ENCODE peak calls at places on chromosome 3, in seven cellular contexts. Z is CD8-positive, alpha-beta memory T cell; L is fibroblast of lung; Q is neuronal stem cell; J is aorta; M is IMR-90; A is pancreas. X is an unnamed sample.

GRCh38 chr3:107221856-107222255 is 155.4 kb upstream of the CCDC54 start:
- DNase-seq in Z (no peak), L (no peak), Q (no peak), J (no peak), M (peak; percentile 65), A (no peak), X (no peak)

GRCh38 chr3:66414846-66415245 is 86.0 kb downstream of the LRIG1 start:
- DNase-seq in Z (no peak), L (no peak), Q (no peak), J (no peak), M (no peak), A (no peak), X (no peak)

GRCh38 chr3:179289295-179289694 is 33.5 kb upstream of the ZNF639 start:
- DNase-seq in Z (no peak), L (no peak), Q (no peak), J (no peak), M (no peak), A (no peak), X (no peak)

GRCh38 chr3:190696777-190697501 is 165.6 kb downstream of the GMNC start:
- DNase-seq in Z (no peak), L (peak; percentile 63), Q (peak; percentile 12), J (no peak), M (peak; percentile 40), A (no peak), X (no peak)

GRCh38 chr3:138012526-138012925 is 2.6 kb downstream of the CLDN18 start:
- DNase-seq in Z (no peak), L (no peak), Q (no peak), J (no peak), M (no peak), A (no peak), X (no peak)

GRCh38 chr3:134473868-134474546 is 11.8 kb downstream of the ANAPC13 start:
- DNase-seq in Z (peak; percentile 66), L (peak; percentile 80), Q (peak; percentile 90), J (peak; percentile 69), M (peak; percentile 87), A (peak; percentile 60), X (peak; percentile 87)

GRCh38 chr3:36991923-36992805 is 767 bp downstream of the EPM2AIP1 start:
- DNase-seq in Z (no peak), L (peak; percentile 69), Q (no peak), J (no peak), M (peak; percentile 74), A (no peak), X (peak; percentile 30)

GRCh38 chr3:30201715-30202114 is 404.7 kb upstream of the TGFBR2 start:
- DNase-seq in Z (no peak), L (peak; percentile 28), Q (no peak), J (no peak), M (peak; percentile 34), A (no peak), X (no peak)

GRCh38 chr3:12716605-12717121 is 42.4 kb downstream of the TMEM40 start:
- DNase-seq in Z (no peak), L (peak; percentile 63), Q (no peak), J (no peak), M (peak; percentile 62), A (no peak), X (no peak)

GRCh38 chr3:197007296-197007940 is 22.2 kb downstream of the MELTF start:
- DNase-seq in Z (no peak), L (no peak), Q (no peak), J (peak; percentile 36), M (no peak), A (no peak), X (no peak)

GRCh38 chr3:119681279-119681678 is 4.1 kb upstream of the COX17 start:
- DNase-seq in Z (no peak), L (peak; percentile 60), Q (no peak), J (no peak), M (peak; percentile 58), A (no peak), X (no peak)

GRCh38 chr3:101513419-101513986 is 491 bp upstream of the SENP7 start:
- DNase-seq in Z (no peak), L (no peak), Q (no peak), J (no peak), M (no peak), A (no peak), X (no peak)

GRCh38 chr3:39362177-39362576 is 21.0 kb upstream of the SLC25A38 start:
- DNase-seq in Z (no peak), L (no peak), Q (no peak), J (no peak), M (no peak), A (no peak), X (no peak)

GRCh38 chr3:120274739-120275167 is 10.3 kb downstream of the GPR156 start:
- DNase-seq in Z (no peak), L (peak; percentile 43), Q (no peak), J (peak; percentile 50), M (peak; percentile 25), A (no peak), X (no peak)

GRCh38 chr3:16604433-16604832 is 790 bp downstream of the DAZL start:
- DNase-seq in Z (no peak), L (no peak), Q (no peak), J (no peak), M (no peak), A (no peak), X (no peak)

GRCh38 chr3:67349551-67350174 is 304.7 kb downstream of the SUCLG2 start:
- DNase-seq in Z (no peak), L (peak; percentile 30), Q (no peak), J (no peak), M (peak; percentile 15), A (no peak), X (no peak)

GRCh38 chr3:32280262-32280910 is 41.9 kb downstream of the CMTM8 start:
- DNase-seq in Z (no peak), L (no peak), Q (no peak), J (no peak), M (no peak), A (no peak), X (no peak)

GRCh38 chr3:28053759-28054158 is 187.7 kb upstream of the CMC1 start:
- DNase-seq in Z (no peak), L (peak; percentile 25), Q (no peak), J (no peak), M (peak; percentile 40), A (no peak), X (no peak)

GRCh38 chr3:54531741-54532140 is 396.1 kb downstream of the LRTM1 start:
- DNase-seq in Z (no peak), L (no peak), Q (no peak), J (no peak), M (no peak), A (no peak), X (no peak)

DNA sequence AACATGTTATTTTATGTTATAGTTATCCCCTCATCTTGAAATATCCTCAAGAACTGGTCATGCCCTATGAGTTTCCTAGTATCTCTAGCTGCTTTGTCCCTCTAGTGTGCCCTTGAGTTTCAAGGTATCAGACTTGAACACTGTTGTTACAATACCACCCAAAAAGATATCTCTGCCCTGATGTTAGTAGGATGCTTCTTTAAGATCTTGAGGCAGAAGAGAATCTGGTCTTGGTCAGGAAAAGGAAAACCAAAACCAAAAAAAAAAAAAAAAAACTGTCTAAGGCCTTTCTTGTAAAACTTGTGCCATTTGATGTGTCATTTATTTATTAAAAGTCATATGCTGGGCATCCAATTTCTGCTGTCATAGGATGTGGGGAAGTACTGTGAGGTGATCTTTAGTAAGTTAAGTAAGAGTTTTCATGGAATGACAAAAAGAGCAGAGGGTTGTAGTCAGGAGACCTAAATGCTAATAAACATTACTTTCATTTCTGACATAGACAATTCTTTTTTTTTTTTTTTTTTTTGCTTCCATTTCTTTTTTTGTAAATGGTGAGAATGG is 229.7 kb downstream of the NECTIN3 start:
- DNase-seq in Z (no peak), L (no peak), Q (no peak), J (no peak), M (peak; percentile 10), A (no peak), X (no peak)
- H3K4me3 ChIP-seq in Z (no peak overlapping the region), L (no peak overlapping the region), Q (no peak overlapping the region), J (no peak overlapping the region), M (no peak overlapping the region), A (no peak overlapping the region), X (no peak overlapping the region)

GRCh38 chr3:64454768-64455167 is 229.5 kb upstream of the PRICKLE2 start:
- DNase-seq in Z (no peak), L (no peak), Q (no peak), J (no peak), M (no peak), A (no peak), X (no peak)
- H3K4me1 ChIP-seq in Z (no peaks in the 10 kb centered on the region), L (no peaks in the 10 kb centered on the region), Q (peaks cover 6% of the 10 kb centered on the region), J (no peaks in the 10 kb centered on the region), M (peaks cover 3% of the 10 kb centered on the region), A (no peaks in the 10 kb centered on the region), X (no peaks in the 10 kb centered on the region)

GRCh38 chr3:124157748-124158147 is 165.8 kb upstream of the ROPN1 start:
- DNase-seq in Z (no peak), L (no peak), Q (no peak), J (no peak), M (no peak), A (no peak), X (no peak)
- H3K27me3 ChIP-seq in Z (no peaks in the 10 kb centered on the region), L (no peaks in the 10 kb centered on the region), Q (no peaks in the 10 kb centered on the region), J (no peaks in the 10 kb centered on the region), M (peaks cover 9% of the 10 kb centered on the region), A (no peaks in the 10 kb centered on the region), X (no peaks in the 10 kb centered on the region)

GRCh38 chr3:188396251-188396650 is 242.3 kb downstream of the LPP start:
- DNase-seq in Z (no peak), L (no peak), Q (no peak), J (no peak), M (no peak), A (no peak), X (no peak)

GRCh38 chr3:188401244-188401604 is 247.3 kb downstream of the LPP start:
- DNase-seq in Z (no peak), L (no peak), Q (no peak), J (no peak), M (no peak), A (no peak), X (no peak)

GRCh38 chr3:188396900-188397299 is 242.9 kb downstream of the LPP start:
- DNase-seq in Z (no peak), L (no peak), Q (no peak), J (no peak), M (no peak), A (no peak), X (no peak)

GRCh38 chr3:188400494-188401243 is 246.7 kb downstream of the LPP start:
- DNase-seq in Z (no peak), L (no peak), Q (no peak), J (no peak), M (no peak), A (no peak), X (no peak)

GRCh38 chr3:188397766-188398705 is 244.1 kb downstream of the LPP start:
- DNase-seq in Z (no peak), L (no peak), Q (no peak), J (no peak), M (no peak), A (no peak), X (no peak)
- H3K4me3 ChIP-seq in Z (peak overlapping the region; percentile 27), L (no peak overlapping the region), Q (no peak overlapping the region), J (no peak overlapping the region), M (no peak overlapping the region), A (no peak overlapping the region), X (peak overlapping the region; percentile 7)

GRCh38 chr3:115803661-115804060 is 180.4 kb downstream of the GAP43 start:
- DNase-seq in Z (no peak), L (no peak), Q (no peak), J (no peak), M (no peak), A (no peak), X (no peak)
- H3K4me1 ChIP-seq in Z (no peaks in the 10 kb centered on the region), L (peaks cover 15% of the 10 kb centered on the region), Q (peaks cover 5% of the 10 kb centered on the region), J (no peaks in the 10 kb centered on the region), M (peaks cover 15% of the 10 kb centered on the region), A (no peaks in the 10 kb centered on the region), X (no peaks in the 10 kb centered on the region)

X was measured in uterus.